ENCODE peak calls at places on chromosomes 3 and 15, in four cellular contexts. V is activated CD4-positive, alpha-beta T cell treated with anti-CD3 and anti-CD28 coated beads, Interleukin-2, amount 50 U/mL, for 24 hours; Y is NCI-H2171 treated with DMSO at 0.1 percent for 48 hours; M is M059J. C is an unnamed sample.

GRCh38 chr3:138935864-138936762 is 10.8 kb downstream of the FOXL2 start:
- DNase-seq in V (peak; percentile 57), Y (peak; percentile 65), M (peak; percentile 75), C (peak; percentile 8)

GRCh38 chr15:28023422-28023821 is 75.7 kb downstream of the OCA2 start:
- DNase-seq in V (no peak), M (no peak), Y (no peak), C (no peak)

GRCh38 chr15:49082960-49083359 is 36.7 kb upstream of the SECISBP2L start:
- DNase-seq in Y (no peak), V (no peak), M (no peak), C (no peak)

GRCh38 chr15:75058127-75058905 is 34.9 kb downstream of the PPCDC start:
- DNase-seq in V (no peak), M (peak; percentile 71), Y (no peak), C (no peak)

GRCh38 chr15:68699881-68700394 is 120.8 kb downstream of the ANP32A start:
- DNase-seq in M (no peak), V (no peak), Y (no peak), C (no peak)

GRCh38 chr3:186466391-186466974 is 77.7 kb downstream of the CRYGS start:
- DNase-seq in V (no peak), Y (no peak), M (no peak), C (no peak)

GRCh38 chr3:123818921-123819429 is 65.2 kb downstream of the MYLK start:
- DNase-seq in M (peak; percentile 98), Y (no peak), V (no peak), C (no peak)

GRCh38 chr15:90060797-90061196 is 41.5 kb downstream of the IDH2 start:
- DNase-seq in V (no peak), M (peak; percentile 14), Y (no peak), C (no peak)

GRCh38 chr3:101675709-101676218 is 1.2 kb downstream of the ZBTB11 start:
- DNase-seq in Y (no peak), V (no peak), M (no peak), C (no peak)

GRCh38 chr15:88075102-88075501 is 181.4 kb downstream of the NTRK3 start:
- DNase-seq in M (no peak), Y (no peak), V (no peak), C (no peak)

GRCh38 chr3:17686613-17687012 is 55.8 kb downstream of the TBC1D5 start:
- DNase-seq in M (peak; percentile 30), Y (no peak), V (no peak), C (no peak)

C was measured in NCI-H1930.